ENCODE peak calls at places on chromosomes 6 and 20, in ten cellular contexts. Y is left lung; U is natural killer cell; J is activated naive CD4-positive, alpha-beta T cell treated with anti-CD3 and anti-CD28 coated beads, Interleukin-2, amount 50 U/mL, for 72 hours; F is SK-N-SH treated with all-trans-retinoic acid at 6 μM for 48 hours; W is K562; T is stimulated activated naive B cell treated with anti-CD40 and anti-IgM and Interleukin-4, amounts not matched to agents 10 μg/mL and 1 μg/mL and 100 μg/mL, for 72 hours; Q is DND-41; P is CD4-positive, alpha-beta T cell; C is activated CD8-positive, alpha-beta memory T cell treated with anti-CD3 and anti-CD28 coated beads, Interleukin-2, amount 10 ng/mL, durations not matched to agents 7 days and 5 days. E is an unnamed sample.

GRCh38 chr6:21381336-21381963 is 212.1 kb upstream of the SOX4 start:
- ATAC-seq in Y (peak; percentile 77), U (no peak), J (no peak), F (no peak), W (no peak), T (no peak), Q (no peak), P (no peak), C (no peak), E (no peak)

GRCh38 chr20:48779435-48779834 is 48.4 kb downstream of the PREX1 start:
- ATAC-seq in Y (no peak), U (no peak), J (no peak), F (no peak), W (no peak), T (no peak), Q (no peak), P (no peak), C (no peak), E (no peak)

GRCh38 chr20:57470212-57470522 is 54.8 kb downstream of the CTCFL start:
- ATAC-seq in Y (no peak), U (no peak), J (no peak), F (no peak), W (peak; percentile 82), T (no peak), Q (no peak), P (no peak), C (no peak), E (no peak)

GRCh38 chr6:6494677-6495076 is 93.8 kb upstream of the LY86 start:
- ATAC-seq in Y (peak; percentile 84), U (no peak), J (no peak), F (no peak), W (peak; percentile 99), T (peak; percentile 91), Q (peak; percentile 69), P (no peak), C (peak; percentile 33), E (peak; percentile 40)

GRCh38 chr6:137323860-137324259 is 104.7 kb upstream of the IFNGR1 start:
- ATAC-seq in Y (no peak), U (no peak), J (no peak), F (no peak), W (peak; percentile 55), T (peak; percentile 71), Q (peak; percentile 52), P (no peak), C (no peak), E (no peak)

GRCh38 chr20:4150095-4150492 is 134.7 kb upstream of the RNF24 start:
- ATAC-seq in Y (peak; percentile 8), U (no peak), J (no peak), F (no peak), W (no peak), T (no peak), Q (no peak), P (no peak), C (no peak), E (no peak)

GRCh38 chr6:29589423-29590048 is 4.6 kb downstream of the OR2H2 start:
- ATAC-seq in Y (peak; percentile 92), U (peak; percentile 82), J (peak; percentile 57), F (peak; percentile 83), W (peak; percentile 89), T (peak; percentile 72), Q (peak; percentile 80), P (peak; percentile 85), C (peak; percentile 66), E (peak; percentile 51)

GRCh38 chr6:17218749-17219093 is 62.4 kb upstream of the RBM24 start:
- ATAC-seq in Y (no peak), U (no peak), J (no peak), F (no peak), W (no peak), T (no peak), Q (no peak), P (no peak), C (no peak), E (no peak)

GRCh38 chr6:36139431-36139830 is 9.1 kb downstream of the MAPK13 start:
- ATAC-seq in Y (no peak), U (no peak), J (no peak), F (peak; percentile 34), W (peak; percentile 87), T (no peak), Q (peak; percentile 50), P (no peak), C (peak; percentile 35), E (no peak)

GRCh38 chr6:17280138-17280537 is 1.0 kb upstream of the RBM24 start:
- ATAC-seq in Y (no peak), U (no peak), J (no peak), F (no peak), W (no peak), T (no peak), Q (no peak), P (no peak), C (no peak), E (no peak)

GRCh38 chr6:91033964-91034363 is 447.1 kb upstream of the MAP3K7 start:
- ATAC-seq in Y (no peak), U (no peak), J (no peak), F (no peak), W (no peak), T (no peak), Q (no peak), P (no peak), C (no peak), E (no peak)

GRCh38 chr6:25050356-25050755 is 114.6 kb upstream of the RIPOR2 start:
- ATAC-seq in Y (peak; percentile 56), U (peak; percentile 85), J (peak; percentile 99), F (peak; percentile 67), W (peak; percentile 65), T (peak; percentile 61), Q (peak; percentile 98), P (peak; percentile 98), C (peak; percentile 95), E (peak; percentile 87)

GRCh38 chr6:21402368-21402767 is 191.2 kb upstream of the SOX4 start:
- ATAC-seq in Y (peak; percentile 59), U (no peak), J (peak; percentile 98), F (no peak), W (no peak), T (peak; percentile 45), Q (no peak), P (no peak), C (peak; percentile 84), E (peak; percentile 95)

GRCh38 chr20:23656372-23656771 is 18.6 kb upstream of the CST3 start:
- ATAC-seq in Y (peak; percentile 51), U (no peak), J (no peak), F (no peak), W (no peak), T (peak; percentile 18), Q (no peak), P (no peak), C (no peak), E (no peak)

GRCh38 chr6:11592289-11592906 is 54.8 kb downstream of the TMEM170B start:
- ATAC-seq in Y (no peak), U (no peak), J (no peak), F (no peak), W (no peak), T (no peak), Q (no peak), P (no peak), C (no peak), E (no peak)

GRCh38 chr6:43706788-43707187 is 19.2 kb upstream of the MRPS18A start:
- ATAC-seq in Y (no peak), U (no peak), J (peak; percentile 36), F (no peak), W (no peak), T (no peak), Q (peak; percentile 39), P (no peak), C (no peak), E (peak; percentile 24)

GRCh38 chr6:109224107-109224875 is 129.0 kb downstream of the CEP57L1 start:
- ATAC-seq in Y (no peak), U (no peak), J (peak; percentile 57), F (peak; percentile 30), W (no peak), T (no peak), Q (peak; percentile 98), P (peak; percentile 21), C (no peak), E (no peak)

GRCh38 chr6:99307295-99307907 is 42.1 kb downstream of the FAXC start:
- ATAC-seq in Y (no peak), U (no peak), J (no peak), F (no peak), W (no peak), T (no peak), Q (no peak), P (no peak), C (peak; percentile 12), E (no peak)

GRCh38 chr20:12113468-12114371 is 196.0 kb downstream of the BTBD3 start:
- ATAC-seq in Y (peak; percentile 27), U (no peak), J (no peak), F (no peak), W (no peak), T (peak; percentile 42), Q (no peak), P (no peak), C (no peak), E (no peak)

GRCh38 chr20:24147961-24148360 is 159.4 kb upstream of the GGTLC1 start:
- ATAC-seq in Y (no peak), U (peak; percentile 43), J (no peak), F (no peak), W (no peak), T (no peak), Q (no peak), P (no peak), C (no peak), E (no peak)

GRCh38 chr6:36121752-36122494 is 8.4 kb upstream of the MAPK13 start:
- ATAC-seq in Y (no peak), U (no peak), J (no peak), F (no peak), W (peak; percentile 8), T (no peak), Q (no peak), P (no peak), C (no peak), E (no peak)

GRCh38 chr6:135231469-135231844 is 50.3 kb downstream of the MYB start:
- ATAC-seq in Y (no peak), U (no peak), J (peak; percentile 88), F (no peak), W (no peak), T (peak; percentile 74), Q (no peak), P (no peak), C (peak; percentile 73), E (peak; percentile 91)

GRCh38 chr20:5638023-5638422 is 112.2 kb upstream of the SHLD1 start:
- ATAC-seq in Y (no peak), U (no peak), J (no peak), F (no peak), W (no peak), T (no peak), Q (no peak), P (no peak), C (no peak), E (no peak)

GRCh38 chr20:61290721-61291120 is 38.7 kb downstream of the CDH4 start:
- ATAC-seq in Y (no peak), U (no peak), J (no peak), F (no peak), W (no peak), T (no peak), Q (no peak), P (no peak), C (no peak), E (no peak)

GRCh38 chr6:112307707-112308106 is 39.4 kb upstream of the RFPL4B start:
- ATAC-seq in Y (peak; percentile 70), U (no peak), J (no peak), F (no peak), W (no peak), T (peak; percentile 99), Q (no peak), P (no peak), C (no peak), E (peak; percentile 60)

GRCh38 chr20:49983123-49983847 is 505 bp downstream of the SNAI1 start:
- ATAC-seq in Y (no peak), U (no peak), J (no peak), F (peak; percentile 5), W (no peak), T (no peak), Q (no peak), P (no peak), C (no peak), E (no peak)

GRCh38 chr6:25007269-25007699 is 71.5 kb upstream of the RIPOR2 start:
- ATAC-seq in Y (peak; percentile 2), U (peak; percentile 86), J (peak; percentile 94), F (no peak), W (no peak), T (peak; percentile 91), Q (no peak), P (peak; percentile 37), C (peak; percentile 88), E (peak; percentile 94)

GRCh38 chr6:143090314-143091044 is 29.8 kb downstream of the AIG1 start:
- ATAC-seq in Y (no peak), U (no peak), J (peak; percentile 98), F (no peak), W (no peak), T (no peak), Q (no peak), P (peak; percentile 51), C (no peak), E (peak; percentile 26)

E was measured in activated T-helper 17 cell treated with anti-CD3 and anti-CD28 coated beads, Interleukin-2, amount 50 U/mL, for 72 hours.